ENCODE peak calls at places on chromosomes 13 and 19, in four cellular contexts. R is fibroblast of pulmonary artery, E is IMR-90, N is A172. A is an unnamed sample.

GRCh38 chr13:109331898-109332297 is 454.5 kb downstream of the IRS2 start:
- DNase-seq in E (peak; percentile 89), R (peak; percentile 77), N (peak; percentile 18), A (peak; percentile 86)

GRCh38 chr19:10013316-10013715 is at the start of gene RDH8:
- DNase-seq in E (no peak), N (no peak), R (no peak), A (no peak)

GRCh38 chr13:71864094-71864980 is 2.7 kb downstream of the DACH1 start:
- DNase-seq in R (no peak), E (no peak), N (no peak), A (no peak)

GRCh38 chr19:14183741-14184395 is 22.1 kb downstream of the ADGRL1 start:
- DNase-seq in E (no peak), R (no peak), N (no peak), A (no peak)

GRCh38 chr19:4267101-4267900 is 11.8 kb upstream of the SHD start:
- DNase-seq in R (peak; percentile 57), E (peak; percentile 37), N (peak; percentile 72), A (peak; percentile 19)

GRCh38 chr19:53576941-53577653 is 39.2 kb downstream of the ZNF331 start:
- DNase-seq in R (no peak), N (no peak), E (no peak), A (no peak)

GRCh38 chr19:33226550-33227241 is 1.0 kb upstream of the SLC7A10 start:
- DNase-seq in N (no peak), E (no peak), R (no peak), A (no peak)

GRCh38 chr19:45581576-45581975 is 3.0 kb downstream of the OPA3 start:
- DNase-seq in R (no peak), N (no peak), E (no peak), A (no peak)